ENCODE peak calls at places on chromosomes 2 and 18, in four cellular contexts. One of them, this sample, is unnamed.
A peak's percentile ranks its signal among the peaks of the same experiment; 100 is the strongest.

GRCh38 chr18:24503182-24503581 is 42.7 kb downstream of the HRH4 start:
- DNase-seq in spleen: no peak
- DNase-seq in tibial nerve: no peak
- DNase-seq in foreskin keratinocyte: no peak
- DNase-seq in this sample: no peak

GRCh38 chr2:78701546-78701945 is 324.0 kb upstream of the REG3G start:
- DNase-seq in tibial nerve: no peak
- DNase-seq in foreskin keratinocyte: no peak
- DNase-seq in spleen: no peak
- DNase-seq in this sample: no peak

GRCh38 chr2:74577448-74577847 is 22.9 kb downstream of the DOK1 start:
- DNase-seq in foreskin keratinocyte: no peak
- DNase-seq in tibial nerve: no peak
- DNase-seq in spleen: no peak
- DNase-seq in this sample: no peak

GRCh38 chr2:45169339-45170190 is 160.3 kb upstream of the SIX2 start:
- DNase-seq in tibial nerve: no peak
- DNase-seq in spleen: no peak
- DNase-seq in foreskin keratinocyte: peak; percentile 33
- DNase-seq in this sample: no peak

GRCh38 chr2:167342769-167343168 is 454.5 kb downstream of the XIRP2 start:
- DNase-seq in foreskin keratinocyte: no peak
- DNase-seq in tibial nerve: no peak
- DNase-seq in spleen: no peak
- DNase-seq in this sample: no peak

GRCh38 chr2:206800501-206801416 is 35.4 kb downstream of the FASTKD2 start:
- DNase-seq in spleen: no peak
- DNase-seq in tibial nerve: peak; percentile 40
- DNase-seq in foreskin keratinocyte: peak; percentile 58
- DNase-seq in this sample: peak; percentile 26

GRCh38 chr18:65901522-65901921 is 150.7 kb downstream of the CDH7 start:
- DNase-seq in tibial nerve: no peak
- DNase-seq in foreskin keratinocyte: no peak
- DNase-seq in spleen: no peak
- DNase-seq in this sample: no peak

GRCh38 chr2:20611077-20611843 is 39.6 kb downstream of the HS1BP3 start:
- DNase-seq in foreskin keratinocyte: no peak
- DNase-seq in tibial nerve: peak; percentile 58
- DNase-seq in spleen: peak; percentile 82
- DNase-seq in this sample: peak; percentile 68

GRCh38 chr2:212520340-212520739 is 18.3 kb downstream of the ERBB4 start:
- DNase-seq in tibial nerve: no peak
- DNase-seq in foreskin keratinocyte: peak; percentile 17
- DNase-seq in spleen: no peak
- DNase-seq in this sample: no peak

GRCh38 chr2:26724004-26724750 is 31.7 kb downstream of the KCNK3 start:
- DNase-seq in tibial nerve: no peak
- DNase-seq in foreskin keratinocyte: no peak
- DNase-seq in spleen: no peak
- DNase-seq in this sample: no peak

GRCh38 chr2:56444339-56444738 is 260.5 kb downstream of the CCDC85A start:
- DNase-seq in spleen: no peak
- DNase-seq in foreskin keratinocyte: peak; percentile 16
- DNase-seq in tibial nerve: no peak
- DNase-seq in this sample: no peak

GRCh38 chr2:159035790-159036411 is 67.5 kb downstream of the TANC1 start:
- DNase-seq in tibial nerve: no peak
- DNase-seq in spleen: no peak
- DNase-seq in foreskin keratinocyte: peak; percentile 88
- DNase-seq in this sample: no peak

GRCh38 chr2:10557506-10558265 is 109.6 kb upstream of the ODC1 start:
- DNase-seq in foreskin keratinocyte: no peak
- DNase-seq in spleen: no peak
- DNase-seq in tibial nerve: no peak
- DNase-seq in this sample: no peak

GRCh38 chr2:170716851-170717598 is 1.9 kb downstream of the SP5 start:
- DNase-seq in foreskin keratinocyte: no peak
- DNase-seq in spleen: peak; percentile 80
- DNase-seq in tibial nerve: peak; percentile 23
- DNase-seq in this sample: no peak

GRCh38 chr2:60796573-60797509 is 40.8 kb downstream of the PAPOLG start:
- DNase-seq in spleen: no peak
- DNase-seq in tibial nerve: no peak
- DNase-seq in foreskin keratinocyte: no peak
- DNase-seq in this sample: no peak

GRCh38 chr2:59076079-59076619 is 835.0 kb upstream of the FANCL start:
- DNase-seq in tibial nerve: no peak
- DNase-seq in spleen: no peak
- DNase-seq in foreskin keratinocyte: no peak
- DNase-seq in this sample: no peak

GRCh38 chr2:196331143-196331542 is 159.8 kb upstream of the STK17B start:
- DNase-seq in foreskin keratinocyte: no peak
- DNase-seq in spleen: no peak
- DNase-seq in tibial nerve: no peak
- DNase-seq in this sample: peak; percentile 44

GRCh38 chr2:74671479-74671878 is 17.4 kb downstream of the SEMA4F start:
- DNase-seq in spleen: no peak
- DNase-seq in tibial nerve: no peak
- DNase-seq in foreskin keratinocyte: peak; percentile 67
- DNase-seq in this sample: no peak

GRCh38 chr2:169664978-169665930 is 29.0 kb downstream of the CFAP210 start:
- DNase-seq in foreskin keratinocyte: no peak
- DNase-seq in tibial nerve: no peak
- DNase-seq in spleen: no peak
- DNase-seq in this sample: no peak

GRCh38 chr2:70041666-70042065 is 45.6 kb upstream of the PCBP1 start:
- DNase-seq in tibial nerve: no peak
- DNase-seq in foreskin keratinocyte: no peak
- DNase-seq in spleen: no peak
- DNase-seq in this sample: no peak

GRCh38 chr18:50011813-50012445 is 183.0 kb downstream of the MYO5B start:
- DNase-seq in spleen: no peak
- DNase-seq in foreskin keratinocyte: peak; percentile 56
- DNase-seq in tibial nerve: no peak
- DNase-seq in this sample: peak; percentile 8

GRCh38 chr2:74525717-74526648 is at the start of gene DQX1:
- DNase-seq in foreskin keratinocyte: peak; percentile 97
- DNase-seq in spleen: peak; percentile 55
- DNase-seq in tibial nerve: no peak
- DNase-seq in this sample: no peak

GRCh38 chr2:23273786-23274185 is 111.2 kb upstream of the KLHL29 start:
- DNase-seq in spleen: no peak
- DNase-seq in tibial nerve: no peak
- DNase-seq in foreskin keratinocyte: peak; percentile 54
- DNase-seq in this sample: no peak

GRCh38 chr2:237603718-237604362 is 13.3 kb upstream of the RAB17 start:
- DNase-seq in spleen: no peak
- DNase-seq in tibial nerve: no peak
- DNase-seq in foreskin keratinocyte: peak; percentile 34
- DNase-seq in this sample: peak; percentile 15

GRCh38 chr18:31275722-31276463 is 42.1 kb upstream of the DSG1 start:
- DNase-seq in tibial nerve: no peak
- DNase-seq in spleen: no peak
- DNase-seq in foreskin keratinocyte: peak; percentile 49
- DNase-seq in this sample: no peak

GRCh38 chr2:64626963-64627760 is 26.6 kb downstream of the SERTAD2 start:
- DNase-seq in spleen: no peak
- DNase-seq in tibial nerve: no peak
- DNase-seq in foreskin keratinocyte: no peak
- DNase-seq in this sample: no peak

GRCh38 chr18:58903533-58903932 is 38.9 kb downstream of the ZNF532 start:
- DNase-seq in tibial nerve: no peak
- DNase-seq in foreskin keratinocyte: no peak
- DNase-seq in spleen: no peak
- DNase-seq in this sample: no peak

GRCh38 chr2:13669607-13670006 is 952.9 kb downstream of the TRIB2 start:
- DNase-seq in tibial nerve: no peak
- DNase-seq in spleen: no peak
- DNase-seq in foreskin keratinocyte: peak; percentile 54
- DNase-seq in this sample: no peak

GRCh38 chr2:68667371-68667770 is 24.0 kb downstream of the PROKR1 start:
- DNase-seq in tibial nerve: no peak
- DNase-seq in spleen: no peak
- DNase-seq in foreskin keratinocyte: no peak
- DNase-seq in this sample: no peak

GRCh38 chr18:9549405-9549804 is 65.0 kb downstream of the PPP4R1 start:
- DNase-seq in spleen: no peak
- DNase-seq in tibial nerve: no peak
- DNase-seq in foreskin keratinocyte: no peak
- DNase-seq in this sample: no peak
- TF ChIP-seq CTCF in spleen: no peak
- TF ChIP-seq CTCF in tibial nerve: no peak
- TF ChIP-seq CTCF in foreskin keratinocyte: peak; percentile 45
- TF ChIP-seq CTCF in this sample: peak; percentile 21

GRCh38 chr18:13613591-13614317 is 112.6 kb downstream of the FAM210A start:
- DNase-seq in tibial nerve: no peak
- DNase-seq in foreskin keratinocyte: no peak
- DNase-seq in spleen: peak; percentile 79
- DNase-seq in this sample: no peak
- H3K27me3 ChIP-seq in tibial nerve: no peaks in the 10 kb centered on the region
- H3K27me3 ChIP-seq in foreskin keratinocyte: peaks cover 44% of the 10 kb centered on the region
- H3K27me3 ChIP-seq in spleen: no peaks in the 10 kb centered on the region
- H3K27me3 ChIP-seq in this sample: peaks cover 29% of the 10 kb centered on the region

GRCh38 chr2:120272763-120273481 is 20.3 kb downstream of the RALB start:
- DNase-seq in foreskin keratinocyte: no peak
- DNase-seq in spleen: no peak
- DNase-seq in tibial nerve: no peak
- DNase-seq in this sample: no peak
- H3K27ac ChIP-seq in foreskin keratinocyte: no peak overlapping the region
- H3K27ac ChIP-seq in spleen: no peak overlapping the region
- H3K27ac ChIP-seq in tibial nerve: no peak overlapping the region
- H3K27ac ChIP-seq in this sample: no peak overlapping the region

DNA sequence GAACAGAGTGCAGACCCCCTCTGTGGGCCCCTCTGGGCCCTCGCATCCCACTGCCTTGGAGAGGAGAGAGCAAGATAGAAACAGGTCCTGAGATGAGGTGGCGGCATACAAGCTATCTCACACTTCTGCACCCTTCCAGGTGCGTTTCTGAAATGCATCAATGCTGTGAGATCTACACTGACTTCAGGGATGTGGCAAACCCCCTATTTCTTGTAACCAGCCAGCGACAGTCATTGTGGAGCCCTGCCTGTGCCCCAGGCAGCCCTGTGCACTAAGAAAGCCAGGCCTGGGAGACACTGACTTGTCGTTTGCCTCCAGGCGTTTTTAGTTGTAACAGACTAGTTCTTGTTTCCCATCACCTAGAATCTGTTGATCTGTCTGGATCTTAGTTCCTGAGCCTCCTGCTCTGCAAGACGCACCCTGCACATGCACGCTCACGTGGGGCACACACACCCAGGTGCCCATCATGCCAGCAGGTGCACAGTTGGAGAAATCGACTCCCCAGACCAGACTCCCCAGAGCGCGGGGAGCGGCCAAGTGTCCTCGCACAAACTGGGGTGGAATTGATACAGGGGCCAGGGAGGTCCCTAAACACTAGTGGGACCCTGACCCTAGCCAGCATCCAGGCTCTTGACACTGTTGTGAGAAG is 238.0 kb downstream of the FAM210A start:
- DNase-seq in foreskin keratinocyte: no peak
- DNase-seq in spleen: no peak
- DNase-seq in tibial nerve: no peak
- DNase-seq in this sample: no peak
- TF ChIP-seq CTCF in foreskin keratinocyte: no peak
- TF ChIP-seq CTCF in spleen: no peak
- TF ChIP-seq CTCF in tibial nerve: no peak
- TF ChIP-seq CTCF in this sample: no peak

GRCh38 chr2:44004735-44005602 is 9.2 kb upstream of the LRPPRC start:
- DNase-seq in tibial nerve: no peak
- DNase-seq in foreskin keratinocyte: no peak
- DNase-seq in spleen: no peak
- DNase-seq in this sample: no peak

GRCh38 chr2:44015239-44015638 is 19.4 kb upstream of the LRPPRC start:
- DNase-seq in spleen: no peak
- DNase-seq in foreskin keratinocyte: no peak
- DNase-seq in tibial nerve: no peak
- DNase-seq in this sample: no peak

GRCh38 chr2:44009136-44009744 is 13.5 kb upstream of the LRPPRC start:
- DNase-seq in tibial nerve: no peak
- DNase-seq in foreskin keratinocyte: no peak
- DNase-seq in spleen: no peak
- DNase-seq in this sample: no peak

GRCh38 chr2:44005831-44006230 is 10.0 kb upstream of the LRPPRC start:
- DNase-seq in spleen: no peak
- DNase-seq in foreskin keratinocyte: peak; percentile 17
- DNase-seq in tibial nerve: no peak
- DNase-seq in this sample: no peak

GRCh38 chr2:44010266-44010665 is 14.5 kb upstream of the LRPPRC start:
- DNase-seq in foreskin keratinocyte: no peak
- DNase-seq in spleen: no peak
- DNase-seq in tibial nerve: no peak
- DNase-seq in this sample: no peak
- H3K27me3 ChIP-seq in foreskin keratinocyte: peaks cover 5% of the 10 kb centered on the region
- H3K27me3 ChIP-seq in spleen: no peaks in the 10 kb centered on the region
- H3K27me3 ChIP-seq in tibial nerve: no peaks in the 10 kb centered on the region
- H3K27me3 ChIP-seq in this sample: peaks cover 8% of the 10 kb centered on the region

GRCh38 chr2:200318940-200319435 is 12.5 kb downstream of the SPATS2L start:
- DNase-seq in tibial nerve: no peak
- DNase-seq in foreskin keratinocyte: no peak
- DNase-seq in spleen: no peak
- DNase-seq in this sample: no peak
- H3K27ac ChIP-seq in tibial nerve: no peak overlapping the region
- H3K27ac ChIP-seq in foreskin keratinocyte: no peak overlapping the region
- H3K27ac ChIP-seq in spleen: no peak overlapping the region
- H3K27ac ChIP-seq in this sample: no peak overlapping the region

GRCh38 chr2:529425-529824 is 147.8 kb downstream of the TMEM18 start:
- DNase-seq in foreskin keratinocyte: peak; percentile 13
- DNase-seq in spleen: no peak
- DNase-seq in tibial nerve: no peak
- DNase-seq in this sample: no peak
- TF ChIP-seq CTCF in foreskin keratinocyte: peak; percentile 60
- TF ChIP-seq CTCF in spleen: no peak
- TF ChIP-seq CTCF in tibial nerve: no peak
- TF ChIP-seq CTCF in this sample: no peak

GRCh38 chr2:6773694-6774044 is 92.0 kb downstream of the CMPK2 start:
- DNase-seq in foreskin keratinocyte: no peak
- DNase-seq in tibial nerve: no peak
- DNase-seq in spleen: no peak
- DNase-seq in this sample: no peak
- H3K27me3 ChIP-seq in foreskin keratinocyte: peaks cover 5% of the 10 kb centered on the region
- H3K27me3 ChIP-seq in tibial nerve: no peaks in the 10 kb centered on the region
- H3K27me3 ChIP-seq in spleen: no peaks in the 10 kb centered on the region
- H3K27me3 ChIP-seq in this sample: no peaks in the 10 kb centered on the region

DNA sequence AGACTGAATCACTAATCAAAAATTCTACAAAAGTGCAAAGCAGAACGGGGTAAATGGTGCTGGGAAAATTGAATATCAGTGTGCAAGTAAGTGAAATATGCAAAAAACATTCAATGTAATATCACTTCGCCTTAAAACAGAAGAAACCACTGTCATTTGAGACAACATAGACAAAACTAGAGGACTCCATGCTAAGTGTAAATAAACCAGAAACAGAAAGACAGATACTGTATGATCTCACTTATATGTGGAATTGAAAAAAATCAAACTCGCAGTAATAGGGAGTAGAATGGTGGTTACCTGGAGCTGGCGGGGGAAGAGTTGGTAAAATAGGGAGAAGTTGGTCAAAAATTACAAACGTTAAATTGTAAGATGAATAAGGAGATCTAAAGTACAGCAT is 1420.0 kb upstream of the CDH2 start:
- DNase-seq in foreskin keratinocyte: no peak
- DNase-seq in tibial nerve: no peak
- DNase-seq in spleen: no peak
- DNase-seq in this sample: no peak
- H3K27ac ChIP-seq in foreskin keratinocyte: no peak overlapping the region
- H3K27ac ChIP-seq in tibial nerve: no peak overlapping the region
- H3K27ac ChIP-seq in spleen: no peak overlapping the region
- H3K27ac ChIP-seq in this sample: no peak overlapping the region

GRCh38 chr18:28176933-28177827 is at the start of gene CDH2:
- DNase-seq in tibial nerve: no peak
- DNase-seq in spleen: peak; percentile 83
- DNase-seq in foreskin keratinocyte: peak; percentile 32
- DNase-seq in this sample: peak; percentile 57
- TF ChIP-seq CTCF in tibial nerve: peak; percentile 5
- TF ChIP-seq CTCF in spleen: no peak
- TF ChIP-seq CTCF in foreskin keratinocyte: no peak
- TF ChIP-seq CTCF in this sample: peak; percentile 29